ENCODE peak calls at places on chromosomes 2 and 18, in ten cellular contexts. W is prostate gland; N is HCT116; F is CD4-positive, alpha-beta T cell; A is left lung; T is fibroblast of lung; E is IMR-90; G is sigmoid colon; J is GM23338; Q is K562. K is an unnamed sample.

GRCh38 chr2:62687644-62688043 is 17.9 kb upstream of the EHBP1 start:
- DNase-seq in W (no peak), N (no peak), F (no peak), A (no peak), T (no peak), E (no peak), G (no peak), J (no peak), Q (no peak), K (peak; percentile 50)

GRCh38 chr2:9463698-9464034 is 10.7 kb upstream of the IAH1 start:
- DNase-seq in W (no peak), N (no peak), F (no peak), A (no peak), T (peak; percentile 37), E (peak; percentile 69), G (no peak), J (no peak), Q (no peak), K (no peak)

GRCh38 chr2:100923461-100924020 is 78.5 kb upstream of the RPL31 start:
- DNase-seq in W (no peak), N (no peak), F (no peak), A (no peak), T (no peak), E (no peak), G (no peak), J (no peak), Q (no peak), K (no peak)

GRCh38 chr2:28567076-28567471 is 71.2 kb downstream of the PLB1 start:
- DNase-seq in W (no peak), N (no peak), F (peak; percentile 13), A (no peak), T (no peak), E (no peak), G (peak; percentile 61), J (peak; percentile 65), Q (no peak), K (no peak)

GRCh38 chr2:229202646-229203045 is 68.4 kb downstream of the PID1 start:
- DNase-seq in W (no peak), N (no peak), F (no peak), A (no peak), T (peak; percentile 42), E (peak; percentile 4), G (no peak), J (no peak), Q (no peak), K (no peak)

GRCh38 chr2:50863856-50864255 is 168.1 kb downstream of the NRXN1 start:
- DNase-seq in W (no peak), N (no peak), F (no peak), A (no peak), T (no peak), E (no peak), G (no peak), J (no peak), Q (no peak), K (no peak)

GRCh38 chr2:47218066-47218581 is 63.0 kb upstream of the STPG4 start:
- DNase-seq in W (peak; percentile 94), N (no peak), F (no peak), A (no peak), T (no peak), E (no peak), G (peak; percentile 90), J (no peak), Q (no peak), K (no peak)

GRCh38 chr2:220648628-220649027 is 923.5 kb downstream of the EPHA4 start:
- DNase-seq in W (no peak), N (no peak), F (no peak), A (no peak), T (no peak), E (no peak), G (no peak), J (no peak), Q (no peak), K (no peak)

GRCh38 chr2:16277117-16277516 is 336.8 kb downstream of the MYCN start:
- DNase-seq in W (no peak), N (no peak), F (no peak), A (no peak), T (no peak), E (no peak), G (no peak), J (no peak), Q (no peak), K (no peak)

GRCh38 chr2:74845217-74845751 is 11.4 kb downstream of the HK2 start:
- DNase-seq in W (peak; percentile 95), N (peak; percentile 91), F (no peak), A (peak; percentile 95), T (peak; percentile 87), E (peak; percentile 94), G (peak; percentile 82), J (peak; percentile 58), Q (no peak), K (peak; percentile 91)

GRCh38 chr2:84768840-84769239 is 112.0 kb downstream of the TRABD2A start:
- DNase-seq in W (no peak), N (no peak), F (no peak), A (no peak), T (no peak), E (no peak), G (no peak), J (no peak), Q (no peak), K (no peak)

GRCh38 chr18:10526211-10526949 is 553 bp downstream of the NAPG start:
- DNase-seq in W (peak; percentile 24), N (no peak), F (peak; percentile 31), A (peak; percentile 92), T (peak; percentile 28), E (peak; percentile 39), G (peak; percentile 81), J (peak; percentile 78), Q (peak; percentile 89), K (no peak)

GRCh38 chr2:240920783-240921231 is 14.7 kb downstream of the CROCC2 start:
- DNase-seq in W (no peak), N (no peak), F (no peak), A (peak; percentile 45), T (no peak), E (no peak), G (peak; percentile 68), J (no peak), Q (no peak), K (no peak)

GRCh38 chr2:205696541-205697441 is 14.5 kb downstream of the NRP2 start:
- DNase-seq in W (no peak), N (no peak), F (no peak), A (no peak), T (no peak), E (peak; percentile 63), G (peak; percentile 82), J (peak; percentile 60), Q (no peak), K (no peak)

GRCh38 chr2:198371329-198371728 is 566.9 kb downstream of the PLCL1 start:
- DNase-seq in W (no peak), N (no peak), F (no peak), A (no peak), T (no peak), E (no peak), G (no peak), J (no peak), Q (no peak), K (no peak)

GRCh38 chr2:11465110-11465484 is 864 bp downstream of the E2F6 start:
- DNase-seq in W (no peak), N (no peak), F (no peak), A (no peak), T (no peak), E (no peak), G (no peak), J (no peak), Q (no peak), K (no peak)

DNA sequence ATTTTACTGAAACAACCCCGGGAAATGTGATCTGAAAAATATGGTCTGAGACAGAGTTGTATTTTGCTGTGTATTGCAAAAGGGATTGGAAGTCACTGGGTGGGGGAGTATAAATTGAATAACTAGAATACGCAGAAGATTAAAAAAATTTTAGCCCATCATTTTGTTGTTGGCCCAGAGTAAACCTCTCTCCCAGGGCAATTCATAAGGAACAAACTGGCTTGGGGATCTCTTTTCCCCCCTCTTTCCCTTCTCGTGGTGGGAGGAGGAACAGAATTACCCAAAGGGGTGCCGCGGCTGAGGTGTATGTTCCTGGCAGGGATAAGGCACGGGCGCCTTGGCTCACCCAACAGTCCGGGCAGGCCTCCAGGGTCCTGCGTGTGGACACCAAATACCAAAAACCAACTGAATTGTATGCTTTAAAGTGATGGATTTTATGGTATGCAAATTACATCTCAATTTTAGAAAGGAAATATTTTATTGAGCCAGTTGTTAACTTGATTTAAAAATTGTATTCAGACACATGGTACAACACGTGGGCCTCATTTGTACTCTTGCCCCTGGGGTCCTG is 121.2 kb upstream of the SPRED2 start:
- DNase-seq in W (peak; percentile 15), N (no peak), F (no peak), A (no peak), T (no peak), E (no peak), G (no peak), J (no peak), Q (no peak), K (no peak)
- TF ChIP-seq CTCF in W (no peak), N (no peak), F (no peak), A (no peak), T (no peak), E (no peak), G (no peak), J (no peak), Q (no peak), K (peak; percentile 53)

GRCh38 chr2:219560037-219560892 is 11.1 kb downstream of the OBSL1 start:
- DNase-seq in W (no peak), N (no peak), F (no peak), A (no peak), T (no peak), E (no peak), G (no peak), J (no peak), Q (peak; percentile 69), K (no peak)
- TF ChIP-seq CTCF in W (peak; percentile 49), N (peak; percentile 68), F (peak; percentile 77), A (peak; percentile 81), T (peak; percentile 42), E (peak; percentile 39), G (no peak), J (peak; percentile 79), Q (peak; percentile 39), K (peak; percentile 94)

DNA sequence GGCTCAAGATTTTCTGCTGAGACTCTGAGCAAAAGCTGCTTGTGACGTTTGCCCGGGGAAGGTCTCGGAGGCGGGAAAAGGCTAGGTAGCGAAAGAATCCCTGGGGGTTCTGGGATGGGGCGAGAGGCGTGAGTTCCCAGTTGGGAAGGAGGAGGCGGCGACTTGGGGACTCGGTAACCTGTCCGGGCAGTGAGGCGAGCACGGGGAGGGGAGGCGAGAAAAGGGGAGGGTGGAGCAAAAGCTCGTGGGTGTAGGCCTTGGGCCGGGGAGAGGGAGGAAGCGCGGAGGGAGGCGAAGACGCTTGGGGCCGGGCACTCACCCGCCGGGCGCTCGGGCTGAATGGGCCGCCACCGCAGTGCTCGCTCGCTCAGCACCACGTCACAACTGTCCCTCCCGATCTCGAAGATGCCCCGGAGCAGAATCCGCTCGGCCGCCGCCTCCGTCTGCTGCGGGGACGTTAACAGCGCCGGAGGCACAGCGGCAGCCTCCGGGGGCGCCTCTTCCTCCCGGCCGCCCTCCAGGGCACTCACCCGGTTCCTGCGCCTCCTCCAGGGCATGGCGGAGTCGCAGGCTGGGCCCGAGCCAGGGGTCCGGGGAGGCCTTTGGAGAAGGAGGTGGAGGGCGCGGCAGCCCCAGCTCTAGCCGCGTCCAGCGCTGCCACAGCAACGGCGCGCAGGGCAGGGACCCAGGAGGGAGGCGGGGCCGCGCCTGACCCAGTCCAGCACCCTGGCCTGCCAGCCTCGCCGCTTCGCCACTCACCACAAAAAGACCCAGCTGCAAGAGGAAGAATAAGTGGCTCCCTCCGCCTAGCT is at the start of gene CERKL:
- DNase-seq in W (peak; percentile 27), N (peak; percentile 49), F (no peak), A (peak; percentile 88), T (peak; percentile 14), E (peak; percentile 2), G (no peak), J (peak; percentile 89), Q (no peak), K (no peak)
- TF ChIP-seq CTCF in W (no peak), N (no peak), F (no peak), A (no peak), T (no peak), E (no peak), G (no peak), J (no peak), Q (no peak), K (peak; percentile 34)

GRCh38 chr2:1484131-1484884 is 71.0 kb downstream of the TPO start:
- DNase-seq in W (no peak), N (no peak), F (no peak), A (peak; percentile 74), T (no peak), E (no peak), G (no peak), J (no peak), Q (no peak), K (no peak)
- TF ChIP-seq CTCF in W (no peak), N (no peak), F (no peak), A (no peak), T (no peak), E (no peak), G (no peak), J (no peak), Q (no peak), K (no peak)

K was measured in HFFc6.